ENCODE peak calls at places on chromosome 15, in six cellular contexts. One of them, this sample, is unnamed.
A peak's percentile ranks its signal among the peaks of the same experiment; 100 is the strongest.

GRCh38 chr15:85582719-85583089 is 202.3 kb downstream of the AKAP13 start:
- DNase-seq in GM19239: peak; percentile 29
- DNase-seq in T1000: no peak
- DNase-seq in anterior cingulate cortex: no peak
- DNase-seq in GM12892: no peak
- DNase-seq in nephron progenitor cell: no peak
- DNase-seq in this sample: no peak

GRCh38 chr15:74383286-74383685 is 15.8 kb upstream of the CYP11A1 start:
- DNase-seq in T1000: no peak
- DNase-seq in GM12892: no peak
- DNase-seq in nephron progenitor cell: no peak
- DNase-seq in anterior cingulate cortex: no peak
- DNase-seq in GM19239: no peak
- DNase-seq in this sample: no peak

GRCh38 chr15:87268675-87269074 is 987.9 kb downstream of the NTRK3 start:
- DNase-seq in anterior cingulate cortex: no peak
- DNase-seq in T1000: no peak
- DNase-seq in GM19239: no peak
- DNase-seq in nephron progenitor cell: no peak
- DNase-seq in GM12892: no peak
- DNase-seq in this sample: no peak

GRCh38 chr15:58484794-58485600 is 53.2 kb downstream of the LIPC start:
- DNase-seq in GM12892: no peak
- DNase-seq in GM19239: no peak
- DNase-seq in anterior cingulate cortex: no peak
- DNase-seq in T1000: no peak
- DNase-seq in nephron progenitor cell: no peak
- DNase-seq in this sample: no peak

GRCh38 chr15:66670698-66671580 is 31.1 kb upstream of the SMAD6 start:
- DNase-seq in GM12892: no peak
- DNase-seq in nephron progenitor cell: peak; percentile 57
- DNase-seq in T1000: no peak
- DNase-seq in GM19239: no peak
- DNase-seq in anterior cingulate cortex: no peak
- DNase-seq in this sample: peak; percentile 97

GRCh38 chr15:98043160-98044059 is 82.9 kb downstream of the ARRDC4 start:
- DNase-seq in GM12892: no peak
- DNase-seq in nephron progenitor cell: no peak
- DNase-seq in GM19239: no peak
- DNase-seq in anterior cingulate cortex: no peak
- DNase-seq in T1000: no peak
- DNase-seq in this sample: no peak

GRCh38 chr15:40029979-40030893 is 8.7 kb downstream of the SRP14 start:
- DNase-seq in GM19239: no peak
- DNase-seq in anterior cingulate cortex: no peak
- DNase-seq in GM12892: no peak
- DNase-seq in T1000: no peak
- DNase-seq in nephron progenitor cell: peak; percentile 46
- DNase-seq in this sample: peak; percentile 61

GRCh38 chr15:36414670-36415069 is 164.8 kb upstream of the CDIN1 start:
- DNase-seq in T1000: no peak
- DNase-seq in GM12892: no peak
- DNase-seq in nephron progenitor cell: no peak
- DNase-seq in GM19239: no peak
- DNase-seq in anterior cingulate cortex: no peak
- DNase-seq in this sample: no peak

GRCh38 chr15:55627730-55628368 is 39.7 kb upstream of the PYGO1 start:
- DNase-seq in GM12892: no peak
- DNase-seq in nephron progenitor cell: no peak
- DNase-seq in T1000: no peak
- DNase-seq in anterior cingulate cortex: no peak
- DNase-seq in GM19239: no peak
- DNase-seq in this sample: peak; percentile 40

GRCh38 chr15:58462547-58462946 is 30.8 kb downstream of the LIPC start:
- DNase-seq in T1000: no peak
- DNase-seq in GM19239: no peak
- DNase-seq in GM12892: no peak
- DNase-seq in anterior cingulate cortex: no peak
- DNase-seq in nephron progenitor cell: no peak
- DNase-seq in this sample: no peak

GRCh38 chr15:80456517-80457497 is 52.6 kb downstream of the ARNT2 start:
- DNase-seq in nephron progenitor cell: no peak
- DNase-seq in GM19239: no peak
- DNase-seq in GM12892: no peak
- DNase-seq in T1000: no peak
- DNase-seq in anterior cingulate cortex: no peak
- DNase-seq in this sample: no peak

GRCh38 chr15:94098877-94099606 is 132.3 kb upstream of the MCTP2 start:
- DNase-seq in GM19239: no peak
- DNase-seq in anterior cingulate cortex: no peak
- DNase-seq in nephron progenitor cell: no peak
- DNase-seq in T1000: no peak
- DNase-seq in GM12892: no peak
- DNase-seq in this sample: no peak

GRCh38 chr15:35596261-35596660 is 50.3 kb upstream of the DPH6 start:
- DNase-seq in GM19239: no peak
- DNase-seq in GM12892: no peak
- DNase-seq in T1000: no peak
- DNase-seq in anterior cingulate cortex: no peak
- DNase-seq in nephron progenitor cell: no peak
- DNase-seq in this sample: no peak

GRCh38 chr15:55221090-55222011 is 24.6 kb upstream of the RSL24D1 start:
- DNase-seq in anterior cingulate cortex: no peak
- DNase-seq in GM12892: no peak
- DNase-seq in nephron progenitor cell: no peak
- DNase-seq in T1000: peak; percentile 8
- DNase-seq in GM19239: no peak
- DNase-seq in this sample: no peak

GRCh38 chr15:40407343-40407990 is 1.9 kb downstream of the IVD start:
- DNase-seq in anterior cingulate cortex: no peak
- DNase-seq in nephron progenitor cell: no peak
- DNase-seq in GM12892: peak; percentile 50
- DNase-seq in T1000: no peak
- DNase-seq in GM19239: peak; percentile 70
- DNase-seq in this sample: no peak

GRCh38 chr15:45402955-45403892 is 24.9 kb upstream of the GATM start:
- DNase-seq in T1000: no peak
- DNase-seq in nephron progenitor cell: peak; percentile 57
- DNase-seq in GM19239: no peak
- DNase-seq in anterior cingulate cortex: no peak
- DNase-seq in GM12892: peak; percentile 41
- DNase-seq in this sample: peak; percentile 60

GRCh38 chr15:69958494-69959134 is 139.1 kb downstream of the TLE3 start:
- DNase-seq in anterior cingulate cortex: no peak
- DNase-seq in T1000: no peak
- DNase-seq in GM12892: no peak
- DNase-seq in nephron progenitor cell: no peak
- DNase-seq in GM19239: no peak
- DNase-seq in this sample: peak; percentile 47

GRCh38 chr15:73599934-73600333 is 33.3 kb downstream of the NPTN start:
- DNase-seq in nephron progenitor cell: no peak
- DNase-seq in anterior cingulate cortex: no peak
- DNase-seq in T1000: no peak
- DNase-seq in GM19239: no peak
- DNase-seq in GM12892: no peak
- DNase-seq in this sample: no peak

GRCh38 chr15:39585394-39585841 is 4.5 kb downstream of the THBS1 start:
- DNase-seq in GM19239: no peak
- DNase-seq in anterior cingulate cortex: no peak
- DNase-seq in GM12892: no peak
- DNase-seq in nephron progenitor cell: no peak
- DNase-seq in T1000: no peak
- DNase-seq in this sample: no peak

GRCh38 chr15:66963084-66963483 is 102.3 kb upstream of the SMAD3 start:
- DNase-seq in GM19239: no peak
- DNase-seq in GM12892: no peak
- DNase-seq in nephron progenitor cell: no peak
- DNase-seq in T1000: no peak
- DNase-seq in anterior cingulate cortex: no peak
- DNase-seq in this sample: no peak

GRCh38 chr15:98905981-98906711 is 101.4 kb downstream of the PGPEP1L start:
- DNase-seq in GM19239: no peak
- DNase-seq in GM12892: no peak
- DNase-seq in nephron progenitor cell: no peak
- DNase-seq in T1000: no peak
- DNase-seq in anterior cingulate cortex: no peak
- DNase-seq in this sample: no peak

GRCh38 chr15:34297059-34297458 is 40.5 kb downstream of the SLC12A6 start:
- DNase-seq in GM12892: no peak
- DNase-seq in T1000: no peak
- DNase-seq in anterior cingulate cortex: no peak
- DNase-seq in nephron progenitor cell: no peak
- DNase-seq in GM19239: no peak
- DNase-seq in this sample: no peak

GRCh38 chr15:50484781-50485180 is 60.6 kb downstream of the USP8 start:
- DNase-seq in GM19239: no peak
- DNase-seq in GM12892: no peak
- DNase-seq in anterior cingulate cortex: no peak
- DNase-seq in nephron progenitor cell: no peak
- DNase-seq in T1000: no peak
- DNase-seq in this sample: no peak

GRCh38 chr15:33500432-33500831 is 189.7 kb downstream of the RYR3 start:
- DNase-seq in nephron progenitor cell: no peak
- DNase-seq in GM19239: no peak
- DNase-seq in anterior cingulate cortex: no peak
- DNase-seq in GM12892: no peak
- DNase-seq in T1000: no peak
- DNase-seq in this sample: no peak

GRCh38 chr15:68371160-68371559 is 60.8 kb downstream of the ITGA11 start:
- DNase-seq in GM12892: no peak
- DNase-seq in T1000: no peak
- DNase-seq in GM19239: no peak
- DNase-seq in anterior cingulate cortex: no peak
- DNase-seq in nephron progenitor cell: no peak
- DNase-seq in this sample: no peak

GRCh38 chr15:40108855-40109735 is at the start of gene BMF:
- DNase-seq in nephron progenitor cell: peak; percentile 100
- DNase-seq in T1000: peak; percentile 95
- DNase-seq in GM19239: peak; percentile 90
- DNase-seq in anterior cingulate cortex: peak; percentile 90
- DNase-seq in GM12892: peak; percentile 93
- DNase-seq in this sample: peak; percentile 98

GRCh38 chr15:69543681-69544080 is 91.1 kb downstream of the RPLP1 start:
- DNase-seq in nephron progenitor cell: no peak
- DNase-seq in anterior cingulate cortex: no peak
- DNase-seq in T1000: no peak
- DNase-seq in GM12892: no peak
- DNase-seq in GM19239: no peak
- DNase-seq in this sample: peak; percentile 50

GRCh38 chr15:62453979-62454378 is 288.9 kb upstream of the C2CD4B start:
- DNase-seq in T1000: no peak
- DNase-seq in anterior cingulate cortex: no peak
- DNase-seq in GM19239: no peak
- DNase-seq in nephron progenitor cell: no peak
- DNase-seq in GM12892: no peak
- DNase-seq in this sample: no peak